ENCODE peak calls at places on chromosomes 7 and 10, in four cellular contexts. J is body of pancreas, B is heart right ventricle, Z is BJ. N is an unnamed sample.

GRCh38 chr10:100779329-100779728 is 33.9 kb downstream of the PAX2 start:
- DNase-seq in J (no peak), B (no peak), Z (no peak), N (no peak)

GRCh38 chr10:69069090-69070042 is 18.5 kb upstream of the SRGN start:
- DNase-seq in J (no peak), B (no peak), Z (no peak), N (no peak)

GRCh38 chr7:33640732-33641131 is 264.6 kb upstream of the BMPER start:
- DNase-seq in J (no peak), B (no peak), Z (no peak), N (no peak)

GRCh38 chr10:132330486-132330833 is 1.5 kb upstream of the LRRC27 start:
- DNase-seq in J (no peak), B (no peak), Z (no peak), N (no peak)

GRCh38 chr10:8049874-8050560 is 4.5 kb upstream of the GATA3 start:
- DNase-seq in J (no peak), B (no peak), Z (no peak), N (no peak)

GRCh38 chr7:115015619-115016018 is 93.7 kb downstream of the MDFIC start:
- DNase-seq in J (no peak), B (no peak), Z (peak; percentile 66), N (no peak)

GRCh38 chr10:5484205-5484604 is 15.2 kb downstream of the CALML5 start:
- DNase-seq in J (no peak), B (no peak), Z (no peak), N (no peak)

GRCh38 chr7:17301491-17302101 is 3.1 kb downstream of the AHR start:
- DNase-seq in J (peak; percentile 56), B (peak; percentile 68), Z (no peak), N (peak; percentile 58)

GRCh38 chr10:86840498-86840897 is 84.1 kb downstream of the BMPR1A start:
- DNase-seq in J (no peak), B (no peak), Z (no peak), N (no peak)

GRCh38 chr10:24428410-24428782 is 219.5 kb downstream of the KIAA1217 start:
- DNase-seq in J (no peak), B (no peak), Z (no peak), N (no peak)

GRCh38 chr10:121335386-121335925 is 262.8 kb downstream of the FGFR2 start:
- DNase-seq in J (no peak), B (no peak), Z (no peak), N (no peak)

GRCh38 chr7:15685358-15686181 is 913 bp downstream of the MEOX2 start:
- DNase-seq in J (no peak), B (peak; percentile 48), Z (peak; percentile 36), N (no peak)

GRCh38 chr10:58943234-58943633 is 233.2 kb upstream of the PHYHIPL start:
- DNase-seq in J (no peak), B (no peak), Z (no peak), N (no peak)

GRCh38 chr7:129643545-129644170 is 32.1 kb downstream of the NRF1 start:
- DNase-seq in J (no peak), B (no peak), Z (no peak), N (no peak)

GRCh38 chr7:102117743-102118142 is 168.9 kb upstream of the SH2B2 start:
- DNase-seq in J (no peak), B (no peak), Z (peak; percentile 88), N (no peak)

GRCh38 chr10:69715156-69715898 is 85.3 kb downstream of the FAM241B start:
- DNase-seq in J (no peak), B (no peak), Z (no peak), N (no peak)

GRCh38 chr10:35130588-35131146 is 4.0 kb downstream of the CREM start:
- DNase-seq in J (no peak), B (no peak), Z (no peak), N (no peak)

GRCh38 chr7:33418251-33418701 is 288.9 kb downstream of the BBS9 start:
- DNase-seq in J (no peak), B (no peak), Z (no peak), N (no peak)

GRCh38 chr10:77428776-77429395 is 208.7 kb downstream of the KCNMA1 start:
- DNase-seq in J (peak; percentile 61), B (no peak), Z (no peak), N (no peak)

GRCh38 chr10:35300063-35300699 is 36.1 kb upstream of the CCNY start:
- DNase-seq in J (no peak), B (no peak), Z (peak; percentile 56), N (peak; percentile 44)

GRCh38 chr7:76108540-76109233 is 60.8 kb downstream of the MDH2 start:
- DNase-seq in J (peak; percentile 64), B (peak; percentile 13), Z (no peak), N (no peak)

GRCh38 chr10:73785221-73785720 is at the start of gene ZSWIM8:
- DNase-seq in J (peak; percentile 85), B (peak; percentile 92), Z (peak; percentile 85), N (peak; percentile 64)
- TF ChIP-seq CTCF in J (no peak), B (no peak), Z (peak; percentile 2), N (no peak)

DNA sequence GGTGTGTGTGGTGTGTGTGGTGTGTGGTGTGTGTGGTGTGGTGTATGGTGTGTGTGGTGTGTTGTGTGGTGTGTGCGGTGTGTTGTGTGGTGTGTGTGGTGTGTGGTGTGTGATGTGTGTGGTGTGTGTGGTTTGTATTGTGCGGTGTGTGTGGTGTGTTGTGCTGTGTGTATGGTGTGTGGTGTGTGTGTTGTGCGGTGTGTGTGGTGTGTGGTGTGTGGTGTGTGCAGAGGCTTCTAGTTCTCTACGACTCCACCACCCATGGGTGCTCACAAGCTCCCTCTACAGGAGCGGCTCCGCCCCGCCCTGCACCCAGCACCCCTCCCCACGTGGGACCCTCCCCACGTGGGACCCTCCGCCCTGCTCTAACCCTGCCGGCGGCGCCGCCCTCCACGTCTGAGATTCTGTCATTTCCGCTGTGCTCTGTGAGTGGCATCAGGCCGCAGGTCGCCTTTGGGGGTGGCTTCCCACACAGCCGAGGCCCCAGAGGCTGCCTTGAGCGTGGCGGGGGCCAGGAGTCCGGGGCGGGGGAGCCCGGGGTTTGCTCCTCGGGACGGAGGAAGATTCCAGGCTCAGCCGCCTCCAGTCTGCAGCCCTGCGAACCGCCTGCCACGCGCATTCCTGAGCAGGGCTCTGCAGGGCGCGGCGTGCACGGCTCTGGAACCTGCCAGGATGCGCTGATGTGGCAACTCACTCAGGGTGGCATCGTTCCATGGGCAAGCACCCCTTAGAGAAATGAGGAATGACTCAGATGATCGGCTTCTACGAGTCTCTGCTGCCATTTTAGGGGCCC is 37.0 kb upstream of the DNAJB6 start:
- DNase-seq in J (no peak), B (no peak), Z (no peak), N (no peak)
- TF ChIP-seq CTCF in J (no peak), B (peak; percentile 3), Z (no peak), N (no peak)

DNA sequence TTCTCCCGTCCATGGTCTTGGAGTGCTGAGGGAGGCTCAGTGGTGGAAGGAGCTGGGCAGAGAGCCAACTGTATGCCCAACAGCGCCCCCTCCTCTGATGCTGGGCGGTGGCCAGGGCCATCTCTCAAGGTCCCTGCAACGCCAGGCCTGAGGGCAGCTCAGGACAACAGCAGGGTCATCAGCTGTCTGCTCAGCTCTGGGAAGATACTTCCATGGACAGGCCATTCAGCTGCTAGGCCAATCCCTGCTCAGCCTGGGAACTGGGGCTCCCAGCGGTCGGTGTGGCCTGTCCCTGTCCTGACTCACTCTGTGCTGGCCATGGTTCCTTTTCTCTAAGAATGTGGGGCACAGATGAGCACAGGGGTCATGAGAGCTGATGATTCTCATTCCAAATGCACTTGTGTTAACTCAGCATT is 72.8 kb downstream of the ADCY1 start:
- DNase-seq in J (peak; percentile 15), B (peak; percentile 8), Z (no peak), N (no peak)
- TF ChIP-seq CTCF in J (no peak), B (no peak), Z (no peak), N (no peak)

DNA sequence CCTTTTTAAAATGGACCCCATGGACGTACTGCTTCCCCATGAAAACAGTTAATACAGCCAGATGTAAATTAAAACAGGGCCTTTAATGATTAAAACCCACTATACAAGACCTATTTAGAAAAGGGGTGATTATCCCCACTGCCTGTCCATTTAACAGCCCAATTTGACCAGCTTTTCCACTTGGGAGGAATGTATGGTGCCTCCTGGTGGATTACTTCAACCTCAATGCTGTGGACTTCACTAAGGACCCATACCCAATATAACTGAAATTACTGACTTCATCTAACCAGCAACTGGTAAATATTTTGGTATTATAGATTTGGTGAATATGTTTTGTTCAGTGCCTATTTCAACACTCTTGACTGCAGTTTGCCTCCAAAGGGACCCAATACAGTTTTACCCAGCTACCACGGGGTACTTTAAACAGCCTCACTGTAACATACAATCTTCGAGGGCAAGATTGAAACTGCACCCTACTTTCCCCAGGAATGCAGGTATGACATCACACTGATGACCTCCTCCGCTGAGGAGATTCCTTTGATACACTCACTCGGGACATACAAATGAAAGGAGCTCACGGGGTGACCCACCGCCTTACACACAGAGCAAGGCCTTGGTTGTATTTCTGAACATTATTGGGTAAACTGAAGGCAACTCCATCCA is 192.8 kb downstream of the DNAJC1 start:
- DNase-seq in J (no peak), B (no peak), Z (no peak), N (no peak)
- TF ChIP-seq CTCF in J (no peak), B (no peak), Z (no peak), N (no peak)

GRCh38 chr7:120991133-120991532 is 2.6 kb downstream of the CPED1 start:
- DNase-seq in J (no peak), B (no peak), Z (no peak), N (no peak)

GRCh38 chr7:120988591-120989299 is at the start of gene CPED1:
- DNase-seq in J (peak; percentile 46), B (peak; percentile 81), Z (no peak), N (peak; percentile 63)

GRCh38 chr7:120987683-120988590 is 574 bp upstream of the CPED1 start:
- DNase-seq in J (peak; percentile 85), B (peak; percentile 89), Z (peak; percentile 70), N (peak; percentile 87)

GRCh38 chr7:120990468-120991118 is 2.1 kb downstream of the CPED1 start:
- DNase-seq in J (no peak), B (no peak), Z (no peak), N (no peak)

DNA sequence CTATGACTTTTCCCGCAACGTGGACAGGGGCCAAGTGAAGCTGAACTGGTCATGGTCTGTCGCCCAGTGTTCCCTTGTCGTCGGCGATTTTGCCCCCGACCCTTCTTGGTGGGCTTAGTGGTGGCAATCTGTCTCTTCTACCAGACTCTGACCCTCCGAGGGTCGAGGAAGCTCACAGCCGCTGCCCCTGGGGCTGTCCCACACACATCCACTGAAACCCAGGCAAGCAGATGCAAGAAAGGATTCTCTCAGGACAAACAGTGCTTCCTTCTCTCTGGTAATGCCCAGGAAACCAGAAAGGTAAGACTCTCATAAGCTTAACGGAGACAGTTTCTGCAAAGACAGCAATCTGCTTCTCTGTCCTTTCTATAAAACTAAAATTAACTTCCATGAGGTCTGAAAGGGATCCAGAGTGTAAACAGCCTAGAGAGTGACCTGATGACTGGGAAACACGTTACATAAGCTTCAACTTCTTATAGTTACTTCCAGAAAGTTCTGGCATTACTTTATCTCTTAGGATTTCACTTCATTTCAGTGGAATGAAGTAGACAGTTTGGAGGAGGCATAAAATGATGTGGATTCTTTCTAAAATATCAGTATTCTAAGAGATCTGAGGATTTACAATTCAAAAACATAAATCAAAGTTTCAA is 1.2 kb downstream of the CPED1 start:
- DNase-seq in J (no peak), B (peak; percentile 34), Z (no peak), N (peak; percentile 31)
- TF ChIP-seq CTCF in J (no peak), B (no peak), Z (no peak), N (no peak)

N was measured in omental fat pad.